ENCODE peak calls at places on chromosome 6, in eight cellular contexts. One of them, this sample, is unnamed.

GRCh38 chr6:168333039-168333438 is 13.5 kb upstream of the DACT2 start:
- DNase-seq in heart left ventricle: no peak
- DNase-seq in adrenal gland: no peak
- DNase-seq in fibroblast of lung: no peak
- DNase-seq in pancreas: no peak
- DNase-seq in lower leg skin: no peak
- DNase-seq in adipocyte: no peak
- DNase-seq in ovary: no peak
- DNase-seq in this sample: no peak

GRCh38 chr6:41723178-41723935 is 12.1 kb downstream of the TFEB start:
- DNase-seq in heart left ventricle: peak; percentile 90
- DNase-seq in adrenal gland: peak; percentile 91
- DNase-seq in fibroblast of lung: peak; percentile 89
- DNase-seq in pancreas: no peak
- DNase-seq in lower leg skin: peak; percentile 96
- DNase-seq in adipocyte: peak; percentile 97
- DNase-seq in ovary: no peak
- DNase-seq in this sample: peak; percentile 88

GRCh38 chr6:16769131-16769985 is 8.1 kb upstream of the ATXN1 start:
- DNase-seq in heart left ventricle: no peak
- DNase-seq in adrenal gland: peak; percentile 61
- DNase-seq in fibroblast of lung: peak; percentile 99
- DNase-seq in pancreas: no peak
- DNase-seq in lower leg skin: peak; percentile 70
- DNase-seq in adipocyte: peak; percentile 75
- DNase-seq in ovary: no peak
- DNase-seq in this sample: peak; percentile 85

GRCh38 chr6:136958168-136958567 is 36.1 kb downstream of the SLC35D3 start:
- DNase-seq in heart left ventricle: no peak
- DNase-seq in adrenal gland: no peak
- DNase-seq in fibroblast of lung: no peak
- DNase-seq in pancreas: no peak
- DNase-seq in lower leg skin: no peak
- DNase-seq in adipocyte: no peak
- DNase-seq in ovary: no peak
- DNase-seq in this sample: no peak

GRCh38 chr6:14883921-14884320 is 361.9 kb upstream of the JARID2 start:
- DNase-seq in heart left ventricle: no peak
- DNase-seq in adrenal gland: no peak
- DNase-seq in fibroblast of lung: peak; percentile 17
- DNase-seq in pancreas: no peak
- DNase-seq in lower leg skin: no peak
- DNase-seq in adipocyte: peak; percentile 69
- DNase-seq in ovary: no peak
- DNase-seq in this sample: peak; percentile 78

GRCh38 chr6:137315081-137315480 is 95.9 kb upstream of the IFNGR1 start:
- DNase-seq in heart left ventricle: no peak
- DNase-seq in adrenal gland: no peak
- DNase-seq in fibroblast of lung: no peak
- DNase-seq in pancreas: no peak
- DNase-seq in lower leg skin: no peak
- DNase-seq in adipocyte: no peak
- DNase-seq in ovary: no peak
- DNase-seq in this sample: no peak

GRCh38 chr6:153038378-153038777 is 35.9 kb upstream of the MTRF1L start:
- DNase-seq in heart left ventricle: no peak
- DNase-seq in adrenal gland: no peak
- DNase-seq in fibroblast of lung: peak; percentile 59
- DNase-seq in pancreas: no peak
- DNase-seq in lower leg skin: no peak
- DNase-seq in adipocyte: peak; percentile 18
- DNase-seq in ovary: no peak
- DNase-seq in this sample: peak; percentile 90

GRCh38 chr6:127914240-127914639 is 13.4 kb upstream of the THEMIS start:
- DNase-seq in heart left ventricle: no peak
- DNase-seq in adrenal gland: no peak
- DNase-seq in fibroblast of lung: peak; percentile 18
- DNase-seq in pancreas: no peak
- DNase-seq in lower leg skin: no peak
- DNase-seq in adipocyte: peak; percentile 33
- DNase-seq in ovary: no peak
- DNase-seq in this sample: no peak

GRCh38 chr6:53888931-53889330 is 94.1 kb downstream of the LRRC1 start:
- DNase-seq in heart left ventricle: no peak
- DNase-seq in adrenal gland: no peak
- DNase-seq in fibroblast of lung: peak; percentile 58
- DNase-seq in pancreas: no peak
- DNase-seq in lower leg skin: no peak
- DNase-seq in adipocyte: peak; percentile 52
- DNase-seq in ovary: no peak
- DNase-seq in this sample: peak; percentile 37

GRCh38 chr6:75211920-75212590 is 6.2 kb upstream of the COL12A1 start:
- DNase-seq in heart left ventricle: no peak
- DNase-seq in adrenal gland: no peak
- DNase-seq in fibroblast of lung: no peak
- DNase-seq in pancreas: no peak
- DNase-seq in lower leg skin: no peak
- DNase-seq in adipocyte: no peak
- DNase-seq in ovary: no peak
- DNase-seq in this sample: peak; percentile 46

GRCh38 chr6:128069180-128069579 is 168.3 kb upstream of the THEMIS start:
- DNase-seq in heart left ventricle: no peak
- DNase-seq in adrenal gland: no peak
- DNase-seq in fibroblast of lung: peak; percentile 80
- DNase-seq in pancreas: no peak
- DNase-seq in lower leg skin: no peak
- DNase-seq in adipocyte: peak; percentile 65
- DNase-seq in ovary: no peak
- DNase-seq in this sample: peak; percentile 74

GRCh38 chr6:122831511-122831910 is 42.5 kb downstream of the SMPDL3A start:
- DNase-seq in heart left ventricle: no peak
- DNase-seq in adrenal gland: no peak
- DNase-seq in fibroblast of lung: no peak
- DNase-seq in pancreas: no peak
- DNase-seq in lower leg skin: no peak
- DNase-seq in adipocyte: no peak
- DNase-seq in ovary: no peak
- DNase-seq in this sample: no peak

GRCh38 chr6:35737413-35738211 is 780 bp downstream of the ARMC12 start:
- DNase-seq in heart left ventricle: no peak
- DNase-seq in adrenal gland: no peak
- DNase-seq in fibroblast of lung: peak; percentile 71
- DNase-seq in pancreas: no peak
- DNase-seq in lower leg skin: no peak
- DNase-seq in adipocyte: peak; percentile 92
- DNase-seq in ovary: peak; percentile 41
- DNase-seq in this sample: peak; percentile 88

GRCh38 chr6:17839526-17839925 is 132.8 kb upstream of the NUP153 start:
- DNase-seq in heart left ventricle: no peak
- DNase-seq in adrenal gland: no peak
- DNase-seq in fibroblast of lung: no peak
- DNase-seq in pancreas: no peak
- DNase-seq in lower leg skin: no peak
- DNase-seq in adipocyte: no peak
- DNase-seq in ovary: no peak
- DNase-seq in this sample: no peak

GRCh38 chr6:128397996-128398395 is 122.4 kb downstream of the PTPRK start:
- DNase-seq in heart left ventricle: no peak
- DNase-seq in adrenal gland: no peak
- DNase-seq in fibroblast of lung: no peak
- DNase-seq in pancreas: no peak
- DNase-seq in lower leg skin: no peak
- DNase-seq in adipocyte: no peak
- DNase-seq in ovary: no peak
- DNase-seq in this sample: peak; percentile 82

GRCh38 chr6:104095661-104096416 is 763.9 kb downstream of the HACE1 start:
- DNase-seq in heart left ventricle: no peak
- DNase-seq in adrenal gland: no peak
- DNase-seq in fibroblast of lung: no peak
- DNase-seq in pancreas: no peak
- DNase-seq in lower leg skin: no peak
- DNase-seq in adipocyte: no peak
- DNase-seq in ovary: no peak
- DNase-seq in this sample: no peak

GRCh38 chr6:165047952-165048351 is 261.5 kb downstream of the C6orf118 start:
- DNase-seq in heart left ventricle: no peak
- DNase-seq in adrenal gland: no peak
- DNase-seq in fibroblast of lung: no peak
- DNase-seq in pancreas: no peak
- DNase-seq in lower leg skin: no peak
- DNase-seq in adipocyte: no peak
- DNase-seq in ovary: no peak
- DNase-seq in this sample: no peak

GRCh38 chr6:123808556-123808955 is 4.9 kb downstream of the NKAIN2 start:
- DNase-seq in heart left ventricle: no peak
- DNase-seq in adrenal gland: no peak
- DNase-seq in fibroblast of lung: peak; percentile 8
- DNase-seq in pancreas: no peak
- DNase-seq in lower leg skin: no peak
- DNase-seq in adipocyte: no peak
- DNase-seq in ovary: no peak
- DNase-seq in this sample: no peak

GRCh38 chr6:132650413-132650812 is 8.6 kb downstream of the TAAR1 start:
- DNase-seq in heart left ventricle: no peak
- DNase-seq in adrenal gland: no peak
- DNase-seq in fibroblast of lung: peak; percentile 15
- DNase-seq in pancreas: no peak
- DNase-seq in lower leg skin: no peak
- DNase-seq in adipocyte: no peak
- DNase-seq in ovary: no peak
- DNase-seq in this sample: no peak

GRCh38 chr6:31737315-31738047 is 1.2 kb upstream of the CLIC1 start:
- DNase-seq in heart left ventricle: no peak
- DNase-seq in adrenal gland: no peak
- DNase-seq in fibroblast of lung: no peak
- DNase-seq in pancreas: no peak
- DNase-seq in lower leg skin: no peak
- DNase-seq in adipocyte: no peak
- DNase-seq in ovary: no peak
- DNase-seq in this sample: peak; percentile 30
- H3K4me3 ChIP-seq in heart left ventricle: peak overlapping the region; percentile 89
- H3K4me3 ChIP-seq in adrenal gland: no peak overlapping the region
- H3K4me3 ChIP-seq in fibroblast of lung: no peak overlapping the region
- H3K4me3 ChIP-seq in pancreas: no peak overlapping the region
- H3K4me3 ChIP-seq in lower leg skin: no peak overlapping the region
- H3K4me3 ChIP-seq in adipocyte: peak overlapping the region; percentile 38
- H3K4me3 ChIP-seq in ovary: no peak overlapping the region
- H3K4me3 ChIP-seq in this sample: peak overlapping the region; percentile 17

DNA sequence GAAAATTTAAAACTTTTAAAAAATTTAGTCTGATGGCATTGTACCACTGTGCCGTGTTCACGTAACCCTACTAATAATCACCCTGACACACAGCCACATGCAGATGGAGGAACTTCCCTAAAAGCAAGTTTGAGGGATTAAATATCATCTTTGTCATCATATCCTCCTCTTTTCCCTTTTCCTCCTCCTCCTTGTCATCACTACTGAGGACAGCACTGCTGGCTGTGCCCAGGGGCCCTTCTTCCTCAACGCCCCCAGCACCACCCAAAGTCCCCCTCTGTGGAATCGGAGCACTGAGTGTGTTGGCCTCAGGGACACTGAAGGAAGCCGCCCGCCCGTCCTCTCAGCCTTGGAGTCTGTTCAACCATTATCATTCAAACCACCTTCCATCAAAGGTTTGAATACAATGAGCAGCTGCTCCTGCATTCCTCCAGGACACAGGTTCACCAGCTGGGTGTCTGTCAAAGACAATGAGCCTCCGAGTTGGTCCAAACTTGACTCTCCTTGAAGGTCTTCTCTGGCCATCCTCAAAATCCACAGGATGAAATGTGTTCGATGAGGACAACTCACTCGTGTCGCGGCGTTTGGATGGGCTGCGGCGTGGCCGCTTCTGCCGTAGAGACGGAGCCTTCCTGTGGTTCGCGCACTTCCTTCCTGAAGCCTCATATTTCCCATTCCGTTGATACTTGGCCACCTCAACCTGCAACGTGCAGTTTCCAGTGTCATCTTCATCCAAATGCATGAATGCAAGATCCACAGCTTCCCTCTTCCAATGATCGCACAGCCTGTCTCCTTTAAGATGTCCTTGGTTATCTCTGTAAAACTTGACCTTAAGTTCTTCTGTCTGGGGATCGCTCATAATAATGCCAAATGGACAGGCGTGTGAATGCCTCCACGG is 23.3 kb downstream of the NQO2 start:
- DNase-seq in heart left ventricle: peak; percentile 44
- DNase-seq in adrenal gland: peak; percentile 32
- DNase-seq in fibroblast of lung: no peak
- DNase-seq in pancreas: no peak
- DNase-seq in lower leg skin: no peak
- DNase-seq in adipocyte: peak; percentile 30
- DNase-seq in ovary: no peak
- DNase-seq in this sample: peak; percentile 3
- H3K4me3 ChIP-seq in heart left ventricle: peak overlapping the region; percentile 66
- H3K4me3 ChIP-seq in adrenal gland: peak overlapping the region; percentile 35
- H3K4me3 ChIP-seq in fibroblast of lung: peak overlapping the region; percentile 47
- H3K4me3 ChIP-seq in pancreas: peak overlapping the region; percentile 14
- H3K4me3 ChIP-seq in lower leg skin: peak overlapping the region; percentile 33
- H3K4me3 ChIP-seq in adipocyte: peak overlapping the region; percentile 79
- H3K4me3 ChIP-seq in ovary: peak overlapping the region; percentile 23
- H3K4me3 ChIP-seq in this sample: peak overlapping the region; percentile 20

GRCh38 chr6:149716584-149716983 is 1.3 kb downstream of the LATS1 start:
- DNase-seq in heart left ventricle: no peak
- DNase-seq in adrenal gland: no peak
- DNase-seq in fibroblast of lung: peak; percentile 39
- DNase-seq in pancreas: no peak
- DNase-seq in lower leg skin: no peak
- DNase-seq in adipocyte: peak; percentile 45
- DNase-seq in ovary: no peak
- DNase-seq in this sample: peak; percentile 40
- H3K4me3 ChIP-seq in heart left ventricle: peak overlapping the region; percentile 97
- H3K4me3 ChIP-seq in adrenal gland: no peak overlapping the region
- H3K4me3 ChIP-seq in fibroblast of lung: peak overlapping the region; percentile 86
- H3K4me3 ChIP-seq in pancreas: peak overlapping the region; percentile 96
- H3K4me3 ChIP-seq in lower leg skin: no peak overlapping the region
- H3K4me3 ChIP-seq in adipocyte: peak overlapping the region; percentile 93
- H3K4me3 ChIP-seq in ovary: peak overlapping the region; percentile 96
- H3K4me3 ChIP-seq in this sample: peak overlapping the region; percentile 89

DNA sequence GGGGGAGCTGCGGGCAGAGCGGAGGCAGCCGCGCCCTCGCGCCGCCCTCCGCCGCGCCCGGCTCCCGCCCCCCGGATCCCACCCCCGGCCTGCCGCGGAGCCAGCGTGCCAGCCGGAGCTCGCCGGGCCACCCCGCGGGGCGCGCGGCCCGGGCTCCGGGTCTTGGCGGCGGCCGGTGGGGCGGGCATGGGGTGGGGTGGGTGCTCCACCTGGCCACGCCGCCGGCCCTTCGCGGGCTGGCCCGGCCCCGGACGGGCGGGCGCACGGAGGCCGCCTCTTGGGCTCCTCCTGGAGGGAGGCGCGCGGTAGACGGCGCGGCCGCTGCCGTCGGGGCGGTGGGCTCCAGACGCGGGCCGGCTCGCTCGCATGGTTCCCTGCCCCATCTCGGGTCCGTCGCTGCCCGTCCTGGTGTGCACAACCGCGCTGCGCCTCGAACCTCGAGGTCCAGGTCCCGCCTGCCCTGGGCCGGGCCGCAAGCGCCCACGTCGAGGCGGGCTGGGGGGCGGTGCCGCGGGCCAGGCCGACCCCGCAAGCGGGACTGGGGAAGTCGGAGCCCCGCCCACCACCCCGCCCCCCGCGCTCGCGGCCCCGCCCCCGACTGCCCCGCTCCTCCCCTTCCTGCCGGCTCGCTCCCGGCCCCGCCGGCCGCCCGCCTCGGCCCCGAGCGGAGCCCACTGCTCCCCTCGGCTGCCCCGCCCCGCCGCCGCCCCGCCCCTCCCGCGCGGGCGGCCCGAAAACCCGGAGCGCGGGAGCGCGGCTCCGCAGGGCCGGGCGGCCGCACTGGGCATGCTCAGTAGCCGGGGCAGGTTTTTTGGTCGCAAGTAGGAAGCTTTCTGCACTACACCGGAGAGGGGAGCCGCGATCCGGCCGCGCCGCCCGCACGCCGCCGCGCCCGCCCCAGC is at the start of gene CDYL:
- DNase-seq in heart left ventricle: peak; percentile 91
- DNase-seq in adrenal gland: peak; percentile 87
- DNase-seq in fibroblast of lung: peak; percentile 85
- DNase-seq in pancreas: peak; percentile 96
- DNase-seq in lower leg skin: peak; percentile 97
- DNase-seq in adipocyte: peak; percentile 94
- DNase-seq in ovary: peak; percentile 86
- DNase-seq in this sample: peak; percentile 77
- H3K4me3 ChIP-seq in heart left ventricle: peak within 1 kb of the TSS; percentile 77
- H3K4me3 ChIP-seq in adrenal gland: peak within 1 kb of the TSS; percentile 38
- H3K4me3 ChIP-seq in fibroblast of lung: peak within 1 kb of the TSS; percentile 44
- H3K4me3 ChIP-seq in pancreas: peak within 1 kb of the TSS; percentile 59
- H3K4me3 ChIP-seq in lower leg skin: peak within 1 kb of the TSS; percentile 50
- H3K4me3 ChIP-seq in adipocyte: peak within 1 kb of the TSS; percentile 89
- H3K4me3 ChIP-seq in ovary: peak within 1 kb of the TSS; percentile 69
- H3K4me3 ChIP-seq in this sample: peak within 1 kb of the TSS; percentile 69

This sample was measured in fibroblast of mammary gland.